ENCODE peak calls at places on chromosomes 16 and 17, in six cellular contexts. G is ELF-1, W is heart right ventricle, Q is uterus, H is A549, Z is fibroblast of mammary gland. S is an unnamed sample.

GRCh38 chr16:86189934-86190333 is 291.0 kb downstream of the IRF8 start:
- DNase-seq in G (no peak), W (no peak), Q (no peak), H (no peak), Z (no peak), S (no peak)

GRCh38 chr17:82219753-82220709 is 7.4 kb upstream of the CCDC57 start:
- DNase-seq in G (no peak), W (no peak), Q (no peak), H (no peak), Z (no peak), S (no peak)

GRCh38 chr16:11254913-11255736 is 879 bp downstream of the SOCS1 start:
- DNase-seq in G (peak), W (peak), Q (peak), H (peak), Z (peak), S (peak)

GRCh38 chr17:10171581-10171981 is 26.8 kb downstream of the GAS7 start:
- DNase-seq in G (peak), W (no peak), Q (no peak), H (no peak), Z (peak), S (no peak)

GRCh38 chr17:76370261-76370993 is 14.0 kb upstream of the SPHK1 start:
- DNase-seq in G (no peak), W (peak), Q (peak), H (peak), Z (peak), S (no peak)

GRCh38 chr16:526181-527014 is 1.1 kb upstream of the CAPN15 start:
- DNase-seq in G (peak), W (peak), Q (no peak), H (no peak), Z (peak), S (no peak)

GRCh38 chr17:11319894-11320293 is 78.9 kb downstream of the SHISA6 start:
- DNase-seq in G (no peak), W (no peak), Q (no peak), H (no peak), Z (no peak), S (no peak)

GRCh38 chr17:49798738-49799137 is 10.3 kb downstream of the KAT7 start:
- DNase-seq in G (no peak), W (no peak), Q (no peak), H (no peak), Z (no peak), S (no peak)

GRCh38 chr17:9934354-9934753 is 29.3 kb upstream of the RCVRN start:
- DNase-seq in G (no peak), W (no peak), Q (no peak), H (no peak), Z (no peak), S (no peak)

GRCh38 chr17:78268960-78269892 is 37.8 kb downstream of the TMEM235 start:
- DNase-seq in G (peak), W (no peak), Q (no peak), H (peak), Z (no peak), S (no peak)

GRCh38 chr16:28192811-28193529 is 18.8 kb downstream of the XPO6 start:
- DNase-seq in G (no peak), W (no peak), Q (no peak), H (no peak), Z (no peak), S (no peak)

GRCh38 chr16:1068451-1068850 is 4.1 kb upstream of the SSTR5 start:
- DNase-seq in G (no peak), W (no peak), Q (no peak), H (no peak), Z (no peak), S (no peak)

GRCh38 chr17:66995944-66996343 is 31.4 kb downstream of the CACNG4 start:
- DNase-seq in G (no peak), W (no peak), Q (no peak), H (no peak), Z (no peak), S (no peak)

GRCh38 chr17:50948711-50949110 is 82.6 kb upstream of the TOB1 start:
- DNase-seq in G (no peak), W (no peak), Q (peak), H (no peak), Z (no peak), S (no peak)

GRCh38 chr17:10583834-10584233 is 34.4 kb upstream of the MYH2 start:
- DNase-seq in G (no peak), W (no peak), Q (no peak), H (no peak), Z (no peak), S (no peak)

GRCh38 chr17:61414141-61414935 is 14.7 kb downstream of the TBX2 start:
- DNase-seq in G (no peak), W (no peak), Q (peak), H (peak), Z (no peak), S (peak)

GRCh38 chr17:4796550-4796915 is 569 bp downstream of the PSMB6 start:
- DNase-seq in G (peak), W (no peak), Q (no peak), H (peak), Z (peak), S (no peak)

GRCh38 chr16:88477631-88478030 is 24.6 kb downstream of the ZFPM1 start:
- DNase-seq in G (no peak), W (no peak), Q (no peak), H (no peak), Z (no peak), S (no peak)

GRCh38 chr17:77544347-77544746 is 403.6 kb downstream of the SEC14L1 start:
- DNase-seq in G (peak), W (no peak), Q (no peak), H (no peak), Z (no peak), S (no peak)

GRCh38 chr17:59149051-59149450 is 5.9 kb downstream of the SKA2 start:
- DNase-seq in G (no peak), W (no peak), Q (no peak), H (peak), Z (peak), S (no peak)